ENCODE peak calls at places on chromosomes 7 and 10, in five cellular contexts. One of them, this sample, is unnamed.

GRCh38 chr10:81872206-81872605 is 2.8 kb upstream of the NRG3 start:
- DNase-seq in GM12892: no peak
- DNase-seq in uterus: no peak
- DNase-seq in tibial nerve: no peak
- DNase-seq in body of pancreas: no peak
- DNase-seq in this sample: no peak

GRCh38 chr7:3188946-3189345 is 112.1 kb upstream of the SDK1 start:
- DNase-seq in GM12892: no peak
- DNase-seq in uterus: no peak
- DNase-seq in tibial nerve: no peak
- DNase-seq in body of pancreas: no peak
- DNase-seq in this sample: no peak

GRCh38 chr10:31401287-31401686 is 82.3 kb downstream of the ZEB1 start:
- DNase-seq in GM12892: no peak
- DNase-seq in uterus: no peak
- DNase-seq in tibial nerve: no peak
- DNase-seq in body of pancreas: no peak
- DNase-seq in this sample: no peak

GRCh38 chr10:33506838-33507661 is 172.6 kb upstream of the NRP1 start:
- DNase-seq in GM12892: no peak
- DNase-seq in uterus: no peak
- DNase-seq in tibial nerve: no peak
- DNase-seq in body of pancreas: no peak
- DNase-seq in this sample: no peak

GRCh38 chr10:104080762-104081161 is 4.9 kb downstream of the COL17A1 start:
- DNase-seq in GM12892: no peak
- DNase-seq in uterus: no peak
- DNase-seq in tibial nerve: no peak
- DNase-seq in body of pancreas: peak
- DNase-seq in this sample: no peak

GRCh38 chr7:130868150-130868549 is 134.1 kb upstream of the KLF14 start:
- DNase-seq in GM12892: no peak
- DNase-seq in uterus: no peak
- DNase-seq in tibial nerve: no peak
- DNase-seq in body of pancreas: no peak
- DNase-seq in this sample: no peak

GRCh38 chr10:52351911-52352310 is 37.8 kb downstream of the DKK1 start:
- DNase-seq in GM12892: no peak
- DNase-seq in uterus: no peak
- DNase-seq in tibial nerve: no peak
- DNase-seq in body of pancreas: no peak
- DNase-seq in this sample: no peak

GRCh38 chr7:117085275-117085674 is 132.0 kb downstream of the ST7 start:
- DNase-seq in GM12892: no peak
- DNase-seq in uterus: no peak
- DNase-seq in tibial nerve: no peak
- DNase-seq in body of pancreas: no peak
- DNase-seq in this sample: no peak

GRCh38 chr10:124043310-124044142 is 49.9 kb downstream of the CHST15 start:
- DNase-seq in GM12892: no peak
- DNase-seq in uterus: no peak
- DNase-seq in tibial nerve: no peak
- DNase-seq in body of pancreas: no peak
- DNase-seq in this sample: no peak

GRCh38 chr7:2894118-2894940 is 50.2 kb upstream of the GNA12 start:
- DNase-seq in GM12892: peak
- DNase-seq in uterus: no peak
- DNase-seq in tibial nerve: no peak
- DNase-seq in body of pancreas: no peak
- DNase-seq in this sample: no peak

GRCh38 chr10:78316451-78316931 is 282.8 kb downstream of the RPS24 start:
- DNase-seq in GM12892: no peak
- DNase-seq in uterus: peak
- DNase-seq in tibial nerve: no peak
- DNase-seq in body of pancreas: no peak
- DNase-seq in this sample: no peak

GRCh38 chr10:5581670-5582566 is 57.2 kb downstream of the CALML3 start:
- DNase-seq in GM12892: no peak
- DNase-seq in uterus: no peak
- DNase-seq in tibial nerve: no peak
- DNase-seq in body of pancreas: no peak
- DNase-seq in this sample: no peak

GRCh38 chr7:1459512-1459892 is 232 bp upstream of the MICALL2 start:
- DNase-seq in GM12892: peak
- DNase-seq in uterus: peak
- DNase-seq in tibial nerve: peak
- DNase-seq in body of pancreas: peak
- DNase-seq in this sample: peak

GRCh38 chr7:265998-266850 is 23.7 kb upstream of the FOXL3 start:
- DNase-seq in GM12892: no peak
- DNase-seq in uterus: no peak
- DNase-seq in tibial nerve: peak
- DNase-seq in body of pancreas: no peak
- DNase-seq in this sample: no peak

GRCh38 chr7:4123823-4124222 is 558.3 kb upstream of the FOXK1 start:
- DNase-seq in GM12892: no peak
- DNase-seq in uterus: no peak
- DNase-seq in tibial nerve: no peak
- DNase-seq in body of pancreas: no peak
- DNase-seq in this sample: no peak

GRCh38 chr10:3774814-3775670 is 10.0 kb downstream of the KLF6 start:
- DNase-seq in GM12892: no peak
- DNase-seq in uterus: peak
- DNase-seq in tibial nerve: no peak
- DNase-seq in body of pancreas: no peak
- DNase-seq in this sample: no peak

GRCh38 chr7:94449151-94449725 is 54.5 kb downstream of the COL1A2 start:
- DNase-seq in GM12892: no peak
- DNase-seq in uterus: no peak
- DNase-seq in tibial nerve: no peak
- DNase-seq in body of pancreas: no peak
- DNase-seq in this sample: no peak

GRCh38 chr10:13745271-13745670 is 158.5 kb downstream of the PRPF18 start:
- DNase-seq in GM12892: no peak
- DNase-seq in uterus: no peak
- DNase-seq in tibial nerve: no peak
- DNase-seq in body of pancreas: no peak
- DNase-seq in this sample: no peak

GRCh38 chr10:7296648-7297047 is 114.2 kb downstream of the SFMBT2 start:
- DNase-seq in GM12892: no peak
- DNase-seq in uterus: no peak
- DNase-seq in tibial nerve: no peak
- DNase-seq in body of pancreas: no peak
- DNase-seq in this sample: no peak

GRCh38 chr10:102646610-102647432 is 2.5 kb downstream of the TRIM8 start:
- DNase-seq in GM12892: no peak
- DNase-seq in uterus: no peak
- DNase-seq in tibial nerve: no peak
- DNase-seq in body of pancreas: peak
- DNase-seq in this sample: no peak

GRCh38 chr10:43262043-43262901 is 4.6 kb downstream of the RASGEF1A start:
- DNase-seq in GM12892: peak
- DNase-seq in uterus: no peak
- DNase-seq in tibial nerve: no peak
- DNase-seq in body of pancreas: peak
- DNase-seq in this sample: no peak

GRCh38 chr10:131694963-131695813 is 205.6 kb upstream of the PPP2R2D start:
- DNase-seq in GM12892: no peak
- DNase-seq in uterus: no peak
- DNase-seq in tibial nerve: no peak
- DNase-seq in body of pancreas: no peak
- DNase-seq in this sample: no peak

GRCh38 chr7:140000666-140001268 is 62.0 kb downstream of the PARP12 start:
- DNase-seq in GM12892: no peak
- DNase-seq in uterus: no peak
- DNase-seq in tibial nerve: no peak
- DNase-seq in body of pancreas: no peak
- DNase-seq in this sample: no peak

GRCh38 chr10:32982293-32982709 is 24.3 kb upstream of the ITGB1 start:
- DNase-seq in GM12892: no peak
- DNase-seq in uterus: no peak
- DNase-seq in tibial nerve: no peak
- DNase-seq in body of pancreas: no peak
- DNase-seq in this sample: no peak

GRCh38 chr7:74092964-74093339 is 9.3 kb downstream of the LIMK1 start:
- DNase-seq in GM12892: peak
- DNase-seq in uterus: peak
- DNase-seq in tibial nerve: peak
- DNase-seq in body of pancreas: peak
- DNase-seq in this sample: no peak

GRCh38 chr7:44400033-44400511 is 74.7 kb upstream of the CAMK2B start:
- DNase-seq in GM12892: no peak
- DNase-seq in uterus: no peak
- DNase-seq in tibial nerve: no peak
- DNase-seq in body of pancreas: no peak
- DNase-seq in this sample: no peak

GRCh38 chr7:80453699-80454340 is 58.0 kb downstream of the GNAT3 start:
- DNase-seq in GM12892: no peak
- DNase-seq in uterus: no peak
- DNase-seq in tibial nerve: no peak
- DNase-seq in body of pancreas: no peak
- DNase-seq in this sample: no peak

GRCh38 chr7:18212308-18212707 is 184.7 kb upstream of the PRPS1L1 start:
- DNase-seq in GM12892: no peak
- DNase-seq in uterus: no peak
- DNase-seq in tibial nerve: no peak
- DNase-seq in body of pancreas: no peak
- DNase-seq in this sample: no peak

GRCh38 chr7:2896141-2896540 is 52.0 kb upstream of the GNA12 start:
- DNase-seq in GM12892: no peak
- DNase-seq in uterus: no peak
- DNase-seq in tibial nerve: no peak
- DNase-seq in body of pancreas: no peak
- DNase-seq in this sample: no peak

GRCh38 chr10:72340510-72340895 is 14.2 kb downstream of the DNAJB12 start:
- DNase-seq in GM12892: peak
- DNase-seq in uterus: peak
- DNase-seq in tibial nerve: peak
- DNase-seq in body of pancreas: peak
- DNase-seq in this sample: no peak

GRCh38 chr7:18829518-18830252 is 287.8 kb downstream of the TWIST1 start:
- DNase-seq in GM12892: no peak
- DNase-seq in uterus: no peak
- DNase-seq in tibial nerve: no peak
- DNase-seq in body of pancreas: no peak
- DNase-seq in this sample: no peak

GRCh38 chr10:90136731-90137316 is 435.4 kb downstream of the KIF20B start:
- DNase-seq in GM12892: no peak
- DNase-seq in uterus: no peak
- DNase-seq in tibial nerve: no peak
- DNase-seq in body of pancreas: no peak
- DNase-seq in this sample: no peak

GRCh38 chr7:116443101-116443523 is 56.4 kb upstream of the CAV2 start:
- DNase-seq in GM12892: no peak
- DNase-seq in uterus: no peak
- DNase-seq in tibial nerve: no peak
- DNase-seq in body of pancreas: no peak
- DNase-seq in this sample: no peak

DNA sequence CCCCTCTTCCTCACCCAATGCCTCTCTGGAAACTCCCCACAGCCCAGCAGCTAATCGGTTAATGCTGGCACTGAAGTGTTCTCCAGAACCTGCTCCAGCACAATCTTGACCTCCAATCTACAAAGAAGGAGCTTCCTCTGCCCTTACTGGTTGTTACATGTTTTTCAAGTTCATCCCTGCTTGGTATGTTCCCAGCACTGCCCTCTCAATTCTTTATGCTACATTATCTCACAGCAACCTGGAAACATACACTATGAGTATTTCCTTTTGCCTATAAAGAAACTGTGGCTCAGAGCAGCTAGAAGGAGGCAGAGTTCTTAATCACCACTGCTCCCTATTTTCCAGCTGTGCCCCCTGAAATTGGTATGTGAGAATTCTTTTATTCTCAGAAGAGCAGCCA is 84.1 kb upstream of the KMT2E start:
- DNase-seq in GM12892: no peak
- DNase-seq in uterus: no peak
- DNase-seq in tibial nerve: no peak
- DNase-seq in body of pancreas: no peak
- DNase-seq in this sample: no peak
- TF ChIP-seq POLR2A in GM12892: no peak
- TF ChIP-seq POLR2A in uterus: no peak
- TF ChIP-seq POLR2A in tibial nerve: no peak
- TF ChIP-seq POLR2A in body of pancreas: no peak
- TF ChIP-seq POLR2A in this sample: no peak

DNA sequence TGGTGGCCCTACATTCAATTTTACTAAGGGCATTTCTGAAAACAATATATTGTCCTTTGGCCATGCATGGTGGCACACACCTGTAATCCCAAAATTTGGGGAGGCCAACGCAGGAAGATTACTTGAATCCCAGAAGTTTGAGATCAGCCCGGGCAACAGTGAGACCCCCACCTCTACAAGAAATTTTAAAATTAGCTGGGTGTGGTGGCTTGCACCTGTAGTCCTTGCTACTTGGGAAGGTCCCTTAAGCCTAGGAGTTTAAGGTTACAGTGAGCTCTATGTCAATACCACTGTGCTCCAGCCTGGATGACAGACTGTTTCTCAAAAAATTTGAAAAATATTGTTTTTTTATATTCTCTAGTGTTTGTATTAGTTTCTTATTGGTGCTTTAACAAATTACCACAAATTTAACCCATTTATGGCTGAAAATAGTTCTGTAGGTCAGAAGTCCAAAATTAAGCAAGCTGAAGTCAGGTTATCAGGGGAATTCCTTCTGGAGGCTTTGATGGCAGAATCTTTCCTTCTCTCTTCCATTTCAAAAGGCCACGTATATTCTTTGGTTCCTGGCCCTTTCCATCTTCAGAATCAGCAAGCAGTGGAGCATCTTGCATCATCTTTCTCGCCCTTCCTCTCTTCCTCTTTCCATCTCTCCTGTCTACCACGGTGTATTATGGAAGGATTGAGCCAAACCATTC is 12.4 kb downstream of the CBX3 start:
- DNase-seq in GM12892: no peak
- DNase-seq in uterus: no peak
- DNase-seq in tibial nerve: no peak
- DNase-seq in body of pancreas: no peak
- DNase-seq in this sample: no peak
- TF ChIP-seq POLR2A in GM12892: peak
- TF ChIP-seq POLR2A in uterus: no peak
- TF ChIP-seq POLR2A in tibial nerve: no peak
- TF ChIP-seq POLR2A in body of pancreas: no peak
- TF ChIP-seq POLR2A in this sample: no peak

DNA sequence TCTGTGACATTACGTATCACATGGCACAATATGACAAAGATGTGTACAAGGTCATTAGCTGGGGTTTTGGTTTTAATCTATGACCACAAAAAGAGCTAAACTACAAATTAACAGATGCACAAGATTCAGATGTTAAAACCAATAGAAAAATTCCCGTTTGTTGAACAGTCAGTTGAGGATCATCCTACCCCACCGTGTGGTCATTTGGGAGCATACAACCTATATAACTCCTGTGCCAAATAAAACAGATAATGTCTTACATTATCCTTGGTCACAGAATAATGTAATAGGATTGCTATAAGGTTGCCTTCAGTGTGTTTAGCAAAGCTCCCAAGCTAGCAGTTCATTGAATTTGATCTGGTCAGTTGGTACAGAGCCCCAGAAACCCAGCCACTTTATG is 28.2 kb downstream of the ASNS start:
- DNase-seq in GM12892: no peak
- DNase-seq in uterus: no peak
- DNase-seq in tibial nerve: no peak
- DNase-seq in body of pancreas: no peak
- DNase-seq in this sample: no peak
- TF ChIP-seq POLR2A in GM12892: no peak
- TF ChIP-seq POLR2A in uterus: no peak
- TF ChIP-seq POLR2A in tibial nerve: no peak
- TF ChIP-seq POLR2A in body of pancreas: no peak
- TF ChIP-seq POLR2A in this sample: no peak

GRCh38 chr10:117268907-117269306 is 28.0 kb downstream of the SLC18A2 start:
- DNase-seq in GM12892: no peak
- DNase-seq in uterus: no peak
- DNase-seq in tibial nerve: no peak
- DNase-seq in body of pancreas: no peak
- DNase-seq in this sample: no peak
- TF ChIP-seq POLR2A in GM12892: no peak
- TF ChIP-seq POLR2A in uterus: no peak
- TF ChIP-seq POLR2A in tibial nerve: no peak
- TF ChIP-seq POLR2A in body of pancreas: no peak
- TF ChIP-seq POLR2A in this sample: no peak

This sample was measured in esophagus squamous epithelium.